ENCODE peak calls at places on chromosomes 7 and 10, in six cellular contexts. L is HepG2, V is Panc1, O is HL-60, F is GM23338, K is A549. H is an unnamed sample.

GRCh38 chr10:119957451-119957850 is 64.9 kb downstream of the SEC23IP start:
- DNase-seq in L (no peak), V (no peak), O (no peak), F (no peak), K (no peak), H (no peak)

GRCh38 chr10:28806951-28807759 is 129.8 kb downstream of the BAMBI start:
- DNase-seq in L (no peak), V (no peak), O (no peak), F (no peak), K (no peak), H (no peak)

GRCh38 chr7:159088016-159088865 is 56.4 kb downstream of the VIPR2 start:
- DNase-seq in L (no peak), V (no peak), O (no peak), F (no peak), K (no peak), H (no peak)

GRCh38 chr7:129908181-129908580 is 44.6 kb downstream of the UBE2H start:
- DNase-seq in L (no peak), V (no peak), O (no peak), F (no peak), K (no peak), H (no peak)

GRCh38 chr10:11433657-11434056 is 177.8 kb downstream of the USP6NL start:
- DNase-seq in L (no peak), V (no peak), O (no peak), F (no peak), K (no peak), H (no peak)

GRCh38 chr10:124677291-124677690 is 66.9 kb downstream of the FAM53B start:
- DNase-seq in L (no peak), V (no peak), O (no peak), F (no peak), K (no peak), H (peak; percentile 65)

GRCh38 chr10:95530561-95530960 is 30.6 kb downstream of the SORBS1 start:
- DNase-seq in L (no peak), V (no peak), O (no peak), F (no peak), K (no peak), H (no peak)

GRCh38 chr7:2437136-2437535 is 33.7 kb downstream of the CHST12 start:
- DNase-seq in L (no peak), V (no peak), O (no peak), F (no peak), K (no peak), H (no peak)

GRCh38 chr7:148650232-148650858 is 48.4 kb upstream of the CUL1 start:
- DNase-seq in L (no peak), V (no peak), O (no peak), F (no peak), K (no peak), H (no peak)

GRCh38 chr7:93327006-93327633 is 95.0 kb downstream of the VPS50 start:
- DNase-seq in L (no peak), V (peak; percentile 15), O (no peak), F (no peak), K (no peak), H (no peak)

GRCh38 chr7:19119901-19120486 is 2.6 kb upstream of the TWIST1 start:
- DNase-seq in L (no peak), V (no peak), O (no peak), F (peak; percentile 55), K (no peak), H (no peak)

GRCh38 chr7:92873776-92874175 is 37.4 kb upstream of the CDK6 start:
- DNase-seq in L (no peak), V (no peak), O (no peak), F (no peak), K (no peak), H (no peak)

GRCh38 chr7:138890782-138891445 is 90.3 kb downstream of the KIAA1549 start:
- DNase-seq in L (peak; percentile 73), V (peak; percentile 92), O (no peak), F (no peak), K (peak; percentile 82), H (peak; percentile 67)

GRCh38 chr7:66267249-66267648 is 62.1 kb downstream of the TPST1 start:
- DNase-seq in L (no peak), V (no peak), O (no peak), F (no peak), K (no peak), H (no peak)

GRCh38 chr10:86410542-86411124 is 44.0 kb upstream of the GRID1 start:
- DNase-seq in L (peak; percentile 94), V (no peak), O (no peak), F (no peak), K (peak; percentile 63), H (no peak)

GRCh38 chr10:131860806-131861440 is 39.9 kb upstream of the PPP2R2D start:
- DNase-seq in L (no peak), V (no peak), O (no peak), F (peak; percentile 71), K (no peak), H (no peak)

GRCh38 chr7:90211391-90212148 is at the start of gene STEAP2:
- DNase-seq in L (peak; percentile 81), V (peak; percentile 24), O (peak; percentile 53), F (peak; percentile 97), K (peak; percentile 94), H (peak; percentile 96)

GRCh38 chr7:87413951-87414381 is 61.5 kb downstream of the ABCB4 start:
- DNase-seq in L (no peak), V (no peak), O (no peak), F (no peak), K (peak; percentile 33), H (peak; percentile 33)

GRCh38 chr10:132064082-132064755 is 1.5 kb upstream of the JAKMIP3 start:
- DNase-seq in L (no peak), V (no peak), O (no peak), F (no peak), K (no peak), H (no peak)

GRCh38 chr7:39709768-39710291 is 86.5 kb downstream of the RALA start:
- DNase-seq in L (no peak), V (no peak), O (no peak), F (peak; percentile 42), K (no peak), H (no peak)

GRCh38 chr7:152709307-152710133 is 33.6 kb upstream of the XRCC2 start:
- DNase-seq in L (no peak), V (peak; percentile 82), O (no peak), F (no peak), K (no peak), H (no peak)

GRCh38 chr7:80060218-80060806 is 74.3 kb upstream of the GNAI1 start:
- DNase-seq in L (peak; percentile 41), V (peak; percentile 62), O (no peak), F (peak; percentile 64), K (peak; percentile 71), H (peak; percentile 44)

GRCh38 chr10:47031251-47031952 is 120.2 kb downstream of the PTPN20 start:
- DNase-seq in L (no peak), V (no peak), O (no peak), F (peak; percentile 52), K (peak; percentile 29), H (no peak)

GRCh38 chr7:18064242-18064838 is 36.7 kb upstream of the PRPS1L1 start:
- DNase-seq in L (peak; percentile 15), V (peak; percentile 7), O (peak; percentile 39), F (peak; percentile 69), K (peak; percentile 11), H (peak; percentile 26)

GRCh38 chr7:101216860-101217387 is 457 bp downstream of the PLOD3 start:
- DNase-seq in L (no peak), V (no peak), O (no peak), F (peak; percentile 58), K (no peak), H (no peak)
- TF ChIP-seq REST in L (no peak), V (no peak), O (no peak), F (no peak), K (no peak), H (no peak)

DNA sequence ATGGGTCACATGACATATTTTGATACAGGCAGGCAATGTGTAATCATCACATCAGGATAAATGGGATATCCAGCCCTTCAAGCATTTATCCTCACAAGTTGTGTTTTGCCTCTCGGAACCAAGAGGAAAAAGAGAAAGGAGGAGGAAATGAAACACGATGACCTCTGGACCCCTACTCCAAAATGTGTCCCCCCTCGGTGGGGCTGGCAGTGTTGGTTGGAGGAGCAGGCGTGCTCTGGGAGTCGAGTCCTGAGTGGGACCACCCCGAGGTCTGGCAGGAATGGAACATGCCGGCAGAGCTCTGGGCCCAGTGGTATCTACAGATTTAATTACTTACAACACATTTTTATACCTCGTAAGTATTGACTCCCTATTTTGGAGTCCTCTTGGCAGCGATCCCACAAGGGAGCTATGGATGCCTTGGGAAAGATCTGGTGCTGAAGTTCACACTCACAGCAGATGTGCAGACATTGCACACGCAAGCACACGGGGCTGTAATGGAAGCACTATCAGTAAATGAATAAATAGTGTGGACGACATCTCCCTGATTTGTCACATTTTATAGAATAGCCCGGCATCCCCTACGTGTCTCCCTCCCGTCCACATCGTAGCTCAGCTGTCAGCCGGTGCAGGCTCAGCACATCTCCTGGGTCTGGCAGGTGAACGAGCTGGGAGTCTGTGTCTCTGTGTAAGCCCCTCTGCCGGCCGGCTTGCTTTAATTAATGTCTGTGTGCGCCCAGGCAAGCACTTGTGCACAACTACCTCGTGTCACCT is 603.0 kb downstream of the LRMDA start:
- DNase-seq in L (no peak), V (no peak), O (no peak), F (no peak), K (no peak), H (peak; percentile 76)
- TF ChIP-seq REST in L (no peak), V (no peak), O (no peak), F (no peak), K (no peak), H (no peak)

GRCh38 chr7:96903906-96904305 is 101.4 kb upstream of the DLX6 start:
- DNase-seq in L (no peak), V (no peak), O (no peak), F (no peak), K (no peak), H (no peak)

GRCh38 chr7:96899108-96899507 is 106.2 kb upstream of the DLX6 start:
- DNase-seq in L (no peak), V (no peak), O (no peak), F (no peak), K (no peak), H (no peak)

DNA sequence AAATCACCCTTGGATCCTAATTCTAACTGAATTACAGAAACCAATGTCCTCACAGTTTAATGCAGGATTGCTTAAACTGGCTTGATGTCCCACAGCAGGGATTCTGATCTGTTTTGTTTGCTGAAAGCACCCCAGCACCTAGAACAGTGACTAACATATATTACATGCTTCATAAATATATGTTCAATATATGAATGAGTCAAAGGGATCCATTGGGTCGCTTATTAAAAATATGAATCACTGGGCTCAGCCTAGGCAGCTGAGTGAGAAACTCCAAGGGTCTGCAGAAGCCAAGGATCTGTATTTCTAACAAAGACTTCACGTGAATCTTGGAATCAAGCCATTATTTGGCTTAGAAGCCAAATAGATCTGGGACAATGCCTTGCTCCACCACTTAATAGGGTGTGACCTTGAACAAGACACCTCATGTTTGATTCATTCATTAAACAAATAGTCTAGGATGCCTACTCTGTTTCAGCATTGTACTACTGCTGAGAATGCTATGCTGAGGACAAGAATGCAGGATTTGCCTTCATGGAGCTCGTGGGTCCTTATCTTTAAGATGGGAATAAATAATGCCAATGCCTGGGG is 103.4 kb upstream of the DLX6 start:
- DNase-seq in L (no peak), V (no peak), O (no peak), F (no peak), K (no peak), H (no peak)
- TF ChIP-seq REST in L (no peak), V (no peak), O (no peak), F (no peak), K (no peak), H (no peak)

DNA sequence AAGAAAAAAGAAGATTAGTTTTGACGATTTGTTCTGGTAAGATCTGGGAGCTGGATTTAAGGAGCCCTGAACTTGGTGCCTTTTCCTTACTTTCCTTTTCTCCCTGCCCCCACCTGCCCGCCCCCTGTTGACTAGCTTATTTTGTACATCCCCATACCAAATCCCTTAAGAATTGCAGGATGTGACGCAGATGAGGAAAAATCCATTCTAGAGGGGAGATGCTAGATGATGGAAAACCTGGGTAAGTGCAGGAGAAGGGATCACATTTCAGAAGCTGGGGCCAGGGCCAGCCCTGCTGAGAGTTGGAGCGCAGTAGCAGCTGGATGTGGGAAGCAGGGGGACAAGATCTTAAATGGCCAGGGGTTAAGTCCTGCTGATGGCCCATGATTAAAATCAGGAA is 93.9 kb downstream of the CCDC3 start:
- DNase-seq in L (no peak), V (no peak), O (no peak), F (no peak), K (no peak), H (no peak)
- TF ChIP-seq REST in L (no peak), V (no peak), O (no peak), F (no peak), K (no peak), H (no peak)